ENCODE peak calls at places on chromosomes 2 and 18, in six cellular contexts. L is stomach, S is cardiac muscle cell, P is PC-9, Q is HCT116, O is tibial artery. C is an unnamed sample. For H3K27me3, the result is how much of the 10 kb centered on the place peaks cover.

GRCh38 chr2:227821043-227821942 is 7.7 kb downstream of the CCL20 start:
- DNase-seq in L (peak), S (no peak), P (no peak), Q (peak), O (no peak), C (no peak)

GRCh38 chr2:50225021-50225928 is 806.7 kb downstream of the NRXN1 start:
- DNase-seq in L (no peak), S (no peak), P (no peak), Q (no peak), O (no peak), C (no peak)

GRCh38 chr2:100054426-100054825 is 88.0 kb downstream of the AFF3 start:
- DNase-seq in L (no peak), S (no peak), P (no peak), Q (no peak), O (no peak), C (no peak)

GRCh38 chr2:173982918-173983317 is 17.7 kb upstream of the SP3 start:
- DNase-seq in L (no peak), S (peak), P (no peak), Q (no peak), O (no peak), C (peak)

GRCh38 chr2:145325485-145325884 is 805.6 kb upstream of the ZEB2 start:
- DNase-seq in L (no peak), S (no peak), P (no peak), Q (no peak), O (no peak), C (no peak)

GRCh38 chr2:174840436-174840835 is 76.2 kb upstream of the CHRNA1 start:
- DNase-seq in L (no peak), S (peak), P (no peak), Q (no peak), O (no peak), C (no peak)

GRCh38 chr2:48049371-48049770 is 143.1 kb upstream of the FBXO11 start:
- DNase-seq in L (no peak), S (no peak), P (no peak), Q (no peak), O (no peak), C (no peak)

GRCh38 chr2:105557515-105557914 is 158.7 kb upstream of the FHL2 start:
- DNase-seq in L (no peak), S (no peak), P (no peak), Q (no peak), O (no peak), C (no peak)

GRCh38 chr2:152134488-152135280 is 35.8 kb upstream of the CACNB4 start:
- DNase-seq in L (no peak), S (peak), P (no peak), Q (no peak), O (no peak), C (no peak)

GRCh38 chr2:63364866-63365265 is 223.4 kb downstream of the WDPCP start:
- DNase-seq in L (no peak), S (no peak), P (no peak), Q (no peak), O (no peak), C (no peak)

GRCh38 chr2:16238001-16238755 is 297.8 kb downstream of the MYCN start:
- DNase-seq in L (no peak), S (no peak), P (no peak), Q (no peak), O (no peak), C (no peak)

GRCh38 chr2:167355796-167356195 is 467.5 kb downstream of the XIRP2 start:
- DNase-seq in L (no peak), S (no peak), P (no peak), Q (no peak), O (no peak), C (no peak)

GRCh38 chr2:233061591-233062446 is 1.7 kb downstream of the INPP5D start:
- DNase-seq in L (peak), S (peak), P (no peak), Q (no peak), O (peak), C (no peak)

GRCh38 chr2:166750624-166751023 is 137.7 kb upstream of the XIRP2 start:
- DNase-seq in L (no peak), S (no peak), P (no peak), Q (no peak), O (no peak), C (no peak)

GRCh38 chr2:156065912-156066311 is 266.6 kb downstream of the NR4A2 start:
- DNase-seq in L (no peak), S (no peak), P (no peak), Q (no peak), O (no peak), C (no peak)

GRCh38 chr2:102005989-102006885 is 14.5 kb downstream of the IL1R2 start:
- DNase-seq in L (peak), S (peak), P (no peak), Q (peak), O (no peak), C (no peak)

GRCh38 chr18:8480506-8481328 is 128.5 kb upstream of the RAB12 start:
- DNase-seq in L (peak), S (peak), P (no peak), Q (peak), O (no peak), C (no peak)

GRCh38 chr2:107529146-107529545 is 297.5 kb upstream of the RGPD4 start:
- DNase-seq in L (no peak), S (peak), P (no peak), Q (no peak), O (no peak), C (no peak)

GRCh38 chr2:230318190-230319121 is 8.5 kb upstream of the SP140L start:
- DNase-seq in L (no peak), S (no peak), P (no peak), Q (no peak), O (no peak), C (no peak)

GRCh38 chr2:237727363-237727762 is 71.2 kb upstream of the RBM44 start:
- DNase-seq in L (no peak), S (no peak), P (peak), Q (no peak), O (no peak), C (no peak)

GRCh38 chr2:16118611-16119590 is 178.6 kb downstream of the MYCN start:
- DNase-seq in L (no peak), S (no peak), P (no peak), Q (no peak), O (no peak), C (no peak)

GRCh38 chr2:239433777-239434396 is 33.1 kb upstream of the HDAC4 start:
- DNase-seq in L (no peak), S (no peak), P (no peak), Q (peak), O (no peak), C (no peak)

GRCh38 chr2:128391679-128392078 is 73.0 kb upstream of the HS6ST1 start:
- DNase-seq in L (no peak), S (no peak), P (no peak), Q (no peak), O (no peak), C (no peak)
- H3K27ac ChIP-seq in L (no peak), S (no peak), P (no peak), Q (no peak), O (no peak), C (no peak)

GRCh38 chr2:113273031-113273551 is 5.6 kb downstream of the PAX8 start:
- DNase-seq in L (peak), S (peak), P (no peak), Q (no peak), O (no peak), C (no peak)
- H3K27me3 ChIP-seq in L (half or more), S (half or more), P (under half), Q (under half), O (half or more), C (under half)

GRCh38 chr18:54125429-54125828 is 99.0 kb downstream of the MBD2 start:
- DNase-seq in L (no peak), S (no peak), P (no peak), Q (no peak), O (no peak), C (no peak)

GRCh38 chr18:54116541-54117257 is 107.8 kb downstream of the MBD2 start:
- DNase-seq in L (no peak), S (peak), P (no peak), Q (no peak), O (no peak), C (no peak)

GRCh38 chr18:54117853-54118773 is 106.4 kb downstream of the MBD2 start:
- DNase-seq in L (no peak), S (peak), P (no peak), Q (no peak), O (no peak), C (no peak)

GRCh38 chr18:54119524-54120019 is 104.9 kb downstream of the MBD2 start:
- DNase-seq in L (no peak), S (peak), P (peak), Q (peak), O (no peak), C (no peak)
- H3K4me3 ChIP-seq in L (no peak), S (no peak), P (no peak), Q (peak), O (peak), C (no peak)

GRCh38 chr18:23250893-23251656 is 115.8 kb downstream of the CABLES1 start:
- DNase-seq in L (no peak), S (peak), P (no peak), Q (no peak), O (peak), C (no peak)
- H3K27ac ChIP-seq in L (peak), S (no peak), P (no peak), Q (no peak), O (peak), C (no peak)

GRCh38 chr18:79547413-79548076 is 132.1 kb upstream of the CTDP1 start:
- DNase-seq in L (peak), S (no peak), P (no peak), Q (no peak), O (no peak), C (peak)

GRCh38 chr18:79548621-79548985 is 131.0 kb upstream of the CTDP1 start:
- DNase-seq in L (peak), S (no peak), P (no peak), Q (no peak), O (no peak), C (peak)

GRCh38 chr18:79549638-79550000 is 130.0 kb upstream of the CTDP1 start:
- DNase-seq in L (peak), S (no peak), P (no peak), Q (no peak), O (no peak), C (peak)

GRCh38 chr18:79548077-79548450 is 131.5 kb upstream of the CTDP1 start:
- DNase-seq in L (peak), S (no peak), P (no peak), Q (no peak), O (no peak), C (peak)

DNA sequence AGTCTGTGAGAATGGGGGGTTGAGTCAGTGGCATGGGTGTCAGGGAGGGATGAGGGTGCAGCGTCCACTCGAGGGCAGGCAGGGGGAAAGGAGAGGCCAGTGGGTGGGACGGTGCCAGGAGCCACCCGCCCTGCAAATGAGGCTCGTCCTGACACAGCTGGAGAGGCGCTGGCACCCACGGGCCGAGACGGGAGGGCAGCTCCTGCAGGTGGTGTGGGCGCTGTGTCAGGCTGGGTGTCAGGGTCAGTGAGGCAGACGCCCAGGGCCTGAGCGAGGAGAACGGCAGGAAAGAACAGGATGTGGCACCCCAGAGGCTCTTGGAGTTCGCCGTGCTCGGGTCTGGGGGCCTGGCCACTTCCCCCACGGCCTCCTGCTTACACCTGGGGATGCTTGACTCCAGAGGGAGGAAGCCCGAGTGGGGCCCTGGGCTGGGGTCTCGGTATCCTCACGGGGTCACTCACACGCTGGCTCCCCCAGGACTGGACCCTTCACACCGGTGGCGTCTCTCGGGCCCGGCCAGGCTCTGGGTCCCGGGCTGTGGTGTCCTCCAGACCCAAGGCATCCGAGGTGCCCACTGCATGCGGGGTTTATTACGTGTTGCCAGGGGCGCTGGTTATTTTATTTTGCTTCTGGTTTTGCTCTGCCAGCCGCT is 130.5 kb upstream of the CTDP1 start:
- DNase-seq in L (peak), S (no peak), P (no peak), Q (no peak), O (no peak), C (peak)
- H3K27me3 ChIP-seq in L (half or more), S (under half), P (half or more), Q (under half), O (under half), C (under half)

C was measured in RWPE2.